ENCODE peak calls at places on chromosomes 4 and X, in five cellular contexts. K is EL, E is heart left ventricle, M is Right ventricle myocardium inferior, C is adrenal gland. W is an unnamed sample.
A peak's percentile ranks its signal among the peaks of the same experiment; 100 is the strongest.

GRCh38 chr4:182418054-182418734 is 175.0 kb downstream of the TENM3 start:
- DNase-seq in K (no peak), E (no peak), M (no peak), C (no peak), W (no peak)

GRCh38 chr4:5990446-5991160 is 27.6 kb downstream of the C4orf50 start:
- DNase-seq in K (no peak), E (no peak), M (no peak), C (no peak), W (no peak)

GRCh38 chrX:53265771-53266170 is 15.6 kb downstream of the IQSEC2 start:
- DNase-seq in K (peak; percentile 73), E (no peak), M (no peak), C (no peak), W (no peak)

GRCh38 chr4:33395731-33396485 is 2675.7 kb downstream of the PCDH7 start:
- DNase-seq in K (no peak), E (no peak), M (no peak), C (no peak), W (no peak)

GRCh38 chrX:129690435-129690834 is 35.7 kb upstream of the APLN start:
- DNase-seq in K (no peak), E (peak; percentile 33), M (no peak), C (no peak), W (no peak)

GRCh38 chr4:2914220-2915126 is 48.7 kb downstream of the NOP14 start:
- DNase-seq in K (no peak), E (no peak), M (no peak), C (no peak), W (no peak)

GRCh38 chr4:148052448-148052847 is 320.6 kb downstream of the ARHGAP10 start:
- DNase-seq in K (no peak), E (no peak), M (no peak), C (no peak), W (no peak)

GRCh38 chrX:153635788-153636668 is 11.0 kb upstream of the DUSP9 start:
- DNase-seq in K (peak; percentile 30), E (no peak), M (no peak), C (no peak), W (peak; percentile 79)

GRCh38 chrX:24426340-24426913 is 38.7 kb upstream of the PDK3 start:
- DNase-seq in K (peak; percentile 13), E (no peak), M (no peak), C (no peak), W (no peak)

GRCh38 chrX:18672008-18672407 is at the start of gene RS1:
- DNase-seq in K (no peak), E (no peak), M (no peak), C (no peak), W (no peak)

GRCh38 chr4:25299476-25300203 is 12.9 kb upstream of the ZCCHC4 start:
- DNase-seq in K (no peak), E (no peak), M (no peak), C (no peak), W (no peak)

GRCh38 chrX:153637121-153638040 is 9.6 kb upstream of the DUSP9 start:
- DNase-seq in K (no peak), E (no peak), M (no peak), C (no peak), W (peak; percentile 84)

GRCh38 chr4:126395661-126396060 is 1080.9 kb downstream of the FAT4 start:
- DNase-seq in K (no peak), E (no peak), M (no peak), C (no peak), W (no peak)

GRCh38 chrX:16646366-16647168 is 3.4 kb upstream of the S100G start:
- DNase-seq in K (no peak), E (no peak), M (no peak), C (no peak), W (no peak)

GRCh38 chr4:134122903-134123302 is 78.7 kb downstream of the PABPC4L start:
- DNase-seq in K (no peak), E (no peak), M (no peak), C (no peak), W (no peak)

GRCh38 chrX:31225819-31226218 is 154.0 kb upstream of the FTHL17 start:
- DNase-seq in K (no peak), E (no peak), M (no peak), C (no peak), W (no peak)

GRCh38 chrX:912677-913076 is 282.1 kb downstream of the SHOX start:
- DNase-seq in K (no peak), E (no peak), M (no peak), C (no peak), W (no peak)

GRCh38 chrX:1281511-1281910 is 12.9 kb downstream of the CSF2RA start:
- DNase-seq in K (peak; percentile 70), E (no peak), M (no peak), C (no peak), W (no peak)

GRCh38 chr4:8310306-8310705 is 40.8 kb downstream of the HTRA3 start:
- DNase-seq in K (no peak), E (peak; percentile 12), M (no peak), C (no peak), W (peak; percentile 36)

GRCh38 chrX:42825201-42825600 is 47.2 kb upstream of the PPP1R2C start:
- DNase-seq in K (no peak), E (no peak), M (no peak), C (no peak), W (no peak)

GRCh38 chrX:12974217-12974796 is 603 bp upstream of the TMSB4X start:
- DNase-seq in K (peak; percentile 65), E (peak; percentile 47), M (peak; percentile 86), C (peak; percentile 52), W (no peak)

GRCh38 chr4:41413670-41414069 is 124.3 kb upstream of the LIMCH1 start:
- DNase-seq in K (peak; percentile 68), E (no peak), M (no peak), C (no peak), W (no peak)

GRCh38 chr4:105520819-105521790 is 31.3 kb upstream of the ARHGEF38 start:
- DNase-seq in K (peak; percentile 45), E (peak; percentile 20), M (no peak), C (no peak), W (no peak)

GRCh38 chr4:100797356-100797755 is 279.5 kb upstream of the EMCN start:
- DNase-seq in K (no peak), E (no peak), M (no peak), C (no peak), W (no peak)

GRCh38 chrX:49179358-49179757 is 6.8 kb downstream of the PRICKLE3 start:
- DNase-seq in K (no peak), E (no peak), M (no peak), C (no peak), W (no peak)

GRCh38 chr4:6227412-6228157 is 27.2 kb upstream of the JAKMIP1 start:
- DNase-seq in K (no peak), E (no peak), M (no peak), C (no peak), W (no peak)

GRCh38 chr4:48578132-48578964 is 88.3 kb downstream of the ZAR1 start:
- DNase-seq in K (peak; percentile 65), E (peak; percentile 55), M (no peak), C (peak; percentile 71), W (no peak)

GRCh38 chrX:68139791-68140190 is 293.5 kb downstream of the OPHN1 start:
- DNase-seq in K (peak; percentile 7), E (no peak), M (no peak), C (no peak), W (no peak)

GRCh38 chr4:182897601-182898478 is 19.3 kb downstream of the DCTD start:
- DNase-seq in K (no peak), E (no peak), M (no peak), C (peak; percentile 36), W (no peak)

GRCh38 chr4:10034136-10034535 is 12.8 kb upstream of the SLC2A9 start:
- DNase-seq in K (no peak), E (no peak), M (no peak), C (no peak), W (no peak)

GRCh38 chrX:48715876-48716502 is 19.5 kb downstream of the SUV39H1 start:
- DNase-seq in K (peak; percentile 6), E (no peak), M (no peak), C (no peak), W (no peak)